ENCODE peak calls at places on chromosomes 11 and 22, in eight cellular contexts. Z, Q, P, U, I, R, H and V are unnamed samples.

GRCh38 chr11:124950606-124951330 is 3.2 kb upstream of the CCDC15 start:
- DNase-seq in Q (no peak), I (no peak), P (no peak), Z (no peak), H (no peak), U (no peak), R (no peak), V (no peak)

GRCh38 chr22:49380828-49381114 is 446.9 kb downstream of the BRD1 start:
- DNase-seq in I (no peak), P (no peak), Z (no peak), U (no peak), H (no peak), R (no peak), Q (no peak), V (no peak)

GRCh38 chr22:40426671-40427070 is 56.3 kb downstream of the SGSM3 start:
- DNase-seq in Z (no peak), U (no peak), R (no peak), I (no peak), Q (no peak), P (no peak), H (no peak), V (peak; percentile 88)

GRCh38 chr11:67631427-67631826 is 1.7 kb upstream of the NUDT8 start:
- DNase-seq in U (no peak), R (no peak), Z (no peak), I (no peak), H (no peak), Q (no peak), P (peak; percentile 10), V (no peak)

GRCh38 chr11:67370351-67371076 is 2.9 kb downstream of the CLCF1 start:
- DNase-seq in Q (no peak), H (no peak), R (no peak), P (no peak), I (no peak), U (no peak), Z (no peak), V (peak; percentile 87)

GRCh38 chr22:39290724-39291161 is 28.7 kb downstream of the RPL3 start:
- DNase-seq in Q (no peak), H (no peak), U (no peak), R (peak; percentile 56), P (no peak), Z (peak; percentile 77), I (no peak), V (peak; percentile 71)

GRCh38 chr11:111963786-111964385 is 26.7 kb downstream of the DIXDC1 start:
- DNase-seq in Q (no peak), Z (no peak), R (no peak), P (no peak), I (no peak), U (no peak), H (no peak), V (peak; percentile 31)

GRCh38 chr11:116835042-116835772 is 2.2 kb downstream of the APOA1 start:
- DNase-seq in Z (no peak), P (no peak), U (no peak), I (no peak), Q (no peak), R (no peak), H (no peak), V (no peak)

GRCh38 chr11:126573325-126574076 is 218.0 kb downstream of the ST3GAL4 start:
- DNase-seq in Z (no peak), U (peak; percentile 24), H (no peak), P (peak; percentile 58), R (no peak), I (no peak), Q (no peak), V (no peak)

GRCh38 chr11:30573951-30574350 is 12.2 kb downstream of the MPPED2 start:
- DNase-seq in I (no peak), U (no peak), R (no peak), H (no peak), Z (no peak), P (no peak), Q (no peak), V (peak; percentile 64)

GRCh38 chr11:68550485-68550817 is 89.9 kb downstream of the PPP6R3 start:
- DNase-seq in H (no peak), P (no peak), R (no peak), Q (no peak), U (no peak), Z (no peak), I (no peak), V (peak; percentile 21)

GRCh38 chr11:66745356-66746235 is 16.6 kb upstream of the SPTBN2 start:
- DNase-seq in Q (peak; percentile 56), U (peak; percentile 44), R (no peak), P (peak; percentile 32), H (no peak), Z (peak; percentile 51), I (no peak), V (no peak)

GRCh38 chr11:6251990-6252473 is 7.6 kb upstream of the CCKBR start:
- DNase-seq in Q (no peak), U (peak; percentile 22), H (no peak), I (no peak), R (no peak), Z (no peak), P (no peak), V (peak; percentile 85)

GRCh38 chr11:82462588-82462987 is 271.1 kb downstream of the FAM181B start:
- DNase-seq in P (no peak), H (no peak), I (no peak), R (no peak), U (no peak), Q (no peak), Z (no peak), V (no peak)

GRCh38 chr22:44648085-44648820 is 53.8 kb upstream of the PRR5 start:
- DNase-seq in P (no peak), Q (no peak), R (no peak), U (no peak), H (no peak), I (peak; percentile 8), Z (no peak), V (peak; percentile 26)

GRCh38 chr11:117328414-117329010 is 858 bp downstream of the CEP164 start:
- DNase-seq in I (peak; percentile 55), P (no peak), U (no peak), Q (no peak), Z (no peak), R (no peak), H (no peak), V (peak; percentile 58)

GRCh38 chr11:28482666-28483065 is 374.5 kb downstream of the METTL15 start:
- DNase-seq in U (no peak), P (no peak), Z (no peak), I (no peak), Q (no peak), R (no peak), H (no peak), V (no peak)

GRCh38 chr11:73237471-73238290 is 19.6 kb downstream of the P2RY2 start:
- DNase-seq in Q (no peak), U (no peak), P (no peak), H (no peak), I (no peak), R (peak; percentile 95), Z (no peak), V (peak; percentile 52)

GRCh38 chr11:2580444-2581050 is 119.2 kb downstream of the KCNQ1OT1 start:
- DNase-seq in U (no peak), Q (peak; percentile 46), R (no peak), Z (no peak), I (peak; percentile 30), H (no peak), P (peak; percentile 6), V (no peak)

GRCh38 chr11:44987506-44987905 is 36.8 kb upstream of the TP53I11 start:
- DNase-seq in Q (no peak), Z (no peak), P (no peak), I (no peak), H (no peak), R (no peak), U (no peak), V (no peak)
- TF ChIP-seq USF2 in Q (no peak), Z (no peak), P (no peak), I (no peak), H (no peak), R (no peak), U (no peak), V (no peak)

GRCh38 chr11:32325187-32325586 is 110.2 kb downstream of the WT1 start:
- DNase-seq in U (no peak), I (no peak), H (no peak), P (no peak), Z (no peak), Q (no peak), R (no peak), V (no peak)
- TF ChIP-seq USF2 in U (no peak), I (no peak), H (no peak), P (no peak), Z (no peak), Q (no peak), R (no peak), V (no peak)

GRCh38 chr22:45865561-45866397 is 111.2 kb downstream of the WNT7B start:
- DNase-seq in P (peak; percentile 42), H (no peak), Z (no peak), U (no peak), Q (peak; percentile 55), R (no peak), I (no peak), V (no peak)

GRCh38 chr22:45866398-45867117 is 110.4 kb downstream of the WNT7B start:
- DNase-seq in P (peak; percentile 48), I (peak; percentile 56), Z (no peak), Q (peak; percentile 52), H (no peak), R (no peak), U (no peak), V (no peak)

GRCh38 chr22:45861259-45861658 is 115.7 kb downstream of the WNT7B start:
- DNase-seq in Z (peak; percentile 44), R (no peak), H (no peak), Q (no peak), U (no peak), I (no peak), P (no peak), V (no peak)

GRCh38 chr22:45864959-45865496 is 111.9 kb downstream of the WNT7B start:
- DNase-seq in Q (no peak), U (no peak), R (no peak), Z (no peak), P (no peak), H (no peak), I (no peak), V (no peak)

DNA sequence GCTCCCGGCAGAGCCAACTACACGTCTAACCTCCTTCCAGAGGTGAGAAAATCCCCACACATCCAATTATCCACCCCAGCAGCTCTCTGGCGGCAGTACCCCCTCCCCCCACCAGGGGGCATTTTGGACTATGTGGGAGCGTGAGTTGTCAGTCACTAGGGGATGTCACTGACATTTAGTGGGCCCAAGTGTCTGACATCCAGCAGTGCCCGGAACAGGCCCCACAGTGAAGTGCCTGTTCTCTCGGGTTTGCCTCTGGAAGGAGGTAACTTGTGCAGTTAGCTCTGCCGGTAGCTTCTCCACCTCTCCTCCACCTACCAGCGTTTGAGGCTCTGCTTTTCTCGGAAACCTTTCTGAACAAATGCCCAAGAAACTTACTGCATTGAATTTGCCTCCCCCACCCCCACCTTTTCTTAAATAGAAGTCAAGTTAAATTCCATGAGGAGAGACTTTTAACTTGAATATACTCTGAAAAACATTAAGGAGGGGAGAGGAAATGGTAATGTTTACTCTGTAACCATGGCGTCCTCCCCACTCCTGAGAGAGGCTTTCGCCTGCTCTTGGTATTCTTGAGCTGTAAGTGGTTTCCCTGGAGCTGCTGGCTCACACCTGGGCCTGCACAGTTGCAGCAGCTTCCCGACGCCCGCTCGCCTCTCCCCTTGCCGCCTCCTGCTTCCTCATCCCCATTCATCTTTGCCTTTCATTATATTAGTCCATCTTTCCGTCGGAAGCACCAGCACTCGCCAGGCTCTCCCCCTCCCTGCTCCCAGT is 112.8 kb downstream of the WNT7B start:
- DNase-seq in H (no peak), Z (peak; percentile 62), U (peak; percentile 73), P (peak; percentile 88), I (peak; percentile 87), Q (peak; percentile 96), R (peak; percentile 45), V (peak; percentile 63)
- TF ChIP-seq USF2 in H (no peak), Z (no peak), U (no peak), P (no peak), I (no peak), Q (no peak), R (no peak), V (no peak)

GRCh38 chr11:106668147-106668546 is 350.1 kb downstream of the GUCY1A2 start:
- DNase-seq in Q (no peak), I (no peak), R (no peak), H (no peak), U (no peak), P (no peak), Z (no peak), V (peak; percentile 71)
- TF ChIP-seq USF2 in Q (no peak), I (no peak), R (no peak), H (no peak), U (no peak), P (no peak), Z (no peak), V (no peak)